ENCODE peak calls at places on chromosomes 12 and 14, in four cellular contexts. P is spleen; R is CD8-positive, alpha-beta memory T cell; W is A549. H is an unnamed sample. For H3K9me3, the result is how much of the 10 kb centered on the place peaks cover.

GRCh38 chr12:43434614-43435013 is 117.4 kb downstream of the ADAMTS20 start:
- DNase-seq in R (no peak), W (no peak), P (no peak), H (no peak)

GRCh38 chr12:101021911-101022388 is 188.1 kb downstream of the SLC5A8 start:
- DNase-seq in W (peak), R (no peak), P (no peak), H (no peak)

GRCh38 chr14:105974902-105975301 is 448.5 kb downstream of the TMEM121 start:
- DNase-seq in W (no peak), P (no peak), R (peak), H (no peak)

GRCh38 chr12:3139760-3140159 is 62.6 kb downstream of the TSPAN9 start:
- DNase-seq in P (no peak), R (no peak), W (no peak), H (no peak)

GRCh38 chr14:71856199-71856919 is 75.9 kb upstream of the RGS6 start:
- DNase-seq in R (no peak), P (no peak), W (no peak), H (no peak)

GRCh38 chr12:62834971-62835547 is 99.9 kb downstream of the PPM1H start:
- DNase-seq in W (no peak), P (no peak), R (no peak), H (no peak)

GRCh38 chr14:69370061-69370460 is 28.0 kb downstream of the ERH start:
- DNase-seq in R (no peak), P (no peak), W (no peak), H (no peak)

GRCh38 chr12:65122661-65123060 is 1.6 kb upstream of the WIF1 start:
- DNase-seq in R (no peak), P (no peak), W (no peak), H (no peak)

GRCh38 chr12:12081836-12082497 is 11.2 kb downstream of the BCL2L14 start:
- DNase-seq in W (peak), R (no peak), P (no peak), H (no peak)

GRCh38 chr12:94203796-94204195 is 55.4 kb downstream of the PLXNC1 start:
- DNase-seq in R (no peak), P (no peak), W (no peak), H (no peak)

GRCh38 chr12:79407671-79408622 is 282.8 kb downstream of the PAWR start:
- DNase-seq in W (peak), R (no peak), P (no peak), H (no peak)

GRCh38 chr12:87120440-87120839 is 864.2 kb upstream of the MGAT4C start:
- DNase-seq in R (no peak), W (no peak), P (no peak), H (no peak)

GRCh38 chr12:27343255-27344000 is 10.8 kb downstream of the BMAL2 start:
- DNase-seq in R (no peak), P (no peak), W (peak), H (no peak)

GRCh38 chr12:91106283-91106682 is 5.0 kb downstream of the LUM start:
- DNase-seq in R (no peak), W (no peak), P (no peak), H (no peak)

GRCh38 chr12:122449317-122449716 is 26.8 kb upstream of the CLIP1 start:
- DNase-seq in R (no peak), W (no peak), P (no peak), H (peak)

GRCh38 chr12:39102474-39103209 is 197.3 kb upstream of the CPNE8 start:
- DNase-seq in R (no peak), P (no peak), W (no peak), H (no peak)

GRCh38 chr14:72740966-72741835 is 152.7 kb downstream of the DPF3 start:
- DNase-seq in P (no peak), R (no peak), W (no peak), H (no peak)

GRCh38 chr14:69719501-69719951 is 47.4 kb upstream of the SRSF5 start:
- DNase-seq in P (no peak), R (no peak), W (no peak), H (peak)

GRCh38 chr12:14366211-14366762 is 805 bp downstream of the ATF7IP start:
- DNase-seq in R (no peak), P (no peak), W (no peak), H (no peak)

GRCh38 chr12:20101046-20101445 is 267.3 kb upstream of the PDE3A start:
- DNase-seq in W (no peak), R (no peak), P (no peak), H (no peak)

GRCh38 chr12:68530965-68531364 is 79.7 kb upstream of the RAP1B start:
- DNase-seq in P (no peak), R (no peak), W (no peak), H (no peak)

GRCh38 chr12:89024580-89024979 is 327.7 kb downstream of the DUSP6 start:
- DNase-seq in P (no peak), W (no peak), R (no peak), H (no peak)

GRCh38 chr12:126347421-126347820 is 1282.2 kb downstream of the AACS start:
- DNase-seq in R (no peak), P (no peak), W (no peak), H (no peak)

GRCh38 chr12:1864456-1864855 is 44.1 kb downstream of the LRTM2 start:
- DNase-seq in W (no peak), P (no peak), R (no peak), H (no peak)

GRCh38 chr12:48198619-48198973 is 4.5 kb downstream of the OR10AD1 start:
- DNase-seq in W (no peak), R (no peak), P (peak), H (peak)

GRCh38 chr14:68627050-68627867 is 165.6 kb downstream of the ZFP36L1 start:
- DNase-seq in R (no peak), P (no peak), W (no peak), H (peak)

GRCh38 chr14:68501621-68502052 is 291.2 kb downstream of the ZFP36L1 start:
- DNase-seq in R (no peak), W (no peak), P (peak), H (no peak)

GRCh38 chr14:99156026-99156425 is 116.0 kb downstream of the BCL11B start:
- DNase-seq in W (no peak), R (no peak), P (no peak), H (no peak)

GRCh38 chr12:65585648-65586420 is 238.4 kb upstream of the HMGA2 start:
- DNase-seq in W (no peak), R (no peak), P (no peak), H (no peak)

GRCh38 chr12:67415473-67415872 is 146.3 kb downstream of the CAND1 start:
- DNase-seq in R (no peak), P (no peak), W (no peak), H (no peak)

GRCh38 chr12:79769189-79769859 is 78.6 kb upstream of the PAWR start:
- DNase-seq in W (no peak), R (no peak), P (no peak), H (no peak)

GRCh38 chr14:46574236-46574970 is 77.2 kb downstream of the RPL10L start:
- DNase-seq in W (no peak), P (no peak), R (no peak), H (no peak)

GRCh38 chr14:75280831-75281690 is 2.4 kb downstream of the FOS start:
- DNase-seq in P (peak), W (no peak), R (peak), H (peak)

GRCh38 chr12:92927436-92928116 is 1.5 kb downstream of the EEA1 start:
- DNase-seq in R (peak), P (no peak), W (peak), H (no peak)

GRCh38 chr12:68980476-68981212 is 47.7 kb upstream of the CPM start:
- DNase-seq in P (no peak), R (no peak), W (no peak), H (no peak)

GRCh38 chr12:48004039-48004940 is at the start of gene COL2A1:
- DNase-seq in W (peak), R (no peak), P (no peak), H (no peak)

GRCh38 chr12:92503029-92503931 is 199.5 kb upstream of the PLEKHG7 start:
- DNase-seq in W (no peak), R (no peak), P (no peak), H (no peak)

GRCh38 chr12:53737951-53738833 is 10.9 kb upstream of the CALCOCO1 start:
- DNase-seq in R (peak), P (peak), W (no peak), H (peak)

DNA sequence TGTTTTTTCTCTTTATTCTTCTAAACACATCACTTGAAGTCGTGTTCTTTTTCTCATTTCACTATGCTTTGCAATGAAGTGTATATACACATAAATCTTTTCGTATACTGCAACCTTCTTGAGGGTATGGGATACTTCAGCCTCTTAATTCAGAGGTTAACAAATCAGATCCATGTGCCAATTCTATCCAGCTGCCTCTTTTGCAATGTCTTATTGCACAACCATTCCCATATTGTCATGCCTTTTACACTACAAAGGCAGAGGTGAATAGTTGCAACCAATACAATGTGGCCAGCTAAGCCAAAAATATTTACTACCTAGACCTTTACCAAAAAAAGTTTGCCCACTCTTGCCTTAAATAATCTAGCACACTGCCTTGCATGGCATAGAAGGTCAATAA is 224.5 kb upstream of the FOXG1 start:
- DNase-seq in P (no peak), R (no peak), W (no peak), H (no peak)
- H3K9me3 ChIP-seq in P (under half), R (under half), W (under half), H (under half)

DNA sequence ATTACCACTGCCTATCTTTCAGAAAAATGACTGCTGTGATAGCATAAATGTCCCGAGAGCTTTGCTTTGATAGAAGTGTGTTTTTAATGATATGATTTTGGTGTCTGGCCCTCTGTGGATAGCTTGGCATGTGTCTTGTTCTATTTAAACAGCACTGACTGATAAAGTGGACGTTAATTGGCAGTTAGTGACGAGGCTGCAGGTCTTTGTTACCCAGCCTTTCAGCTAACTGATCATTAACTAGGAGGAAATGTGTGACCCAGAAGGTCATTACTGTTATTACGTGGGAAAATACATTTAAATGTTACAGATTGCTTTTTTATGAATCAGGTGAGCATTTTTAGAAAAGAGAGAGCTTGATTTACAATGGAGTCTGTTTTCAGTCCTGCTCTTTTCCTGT is 428.2 kb downstream of the DIO2 start:
- DNase-seq in P (no peak), R (no peak), W (no peak), H (no peak)
- H3K9me3 ChIP-seq in P (under half), R (under half), W (under half), H (under half)

GRCh38 chr12:130661059-130661458 is 55.0 kb downstream of the RIMBP2 start:
- DNase-seq in R (no peak), W (no peak), P (no peak), H (no peak)

GRCh38 chr12:130656411-130656810 is 59.7 kb downstream of the RIMBP2 start:
- DNase-seq in R (no peak), P (peak), W (no peak), H (peak)

GRCh38 chr12:130655881-130656280 is 60.2 kb downstream of the RIMBP2 start:
- DNase-seq in P (peak), W (no peak), R (no peak), H (no peak)

GRCh38 chr12:130658106-130658505 is 58.0 kb downstream of the RIMBP2 start:
- DNase-seq in R (no peak), W (no peak), P (peak), H (peak)

GRCh38 chr12:130658561-130658960 is 57.5 kb downstream of the RIMBP2 start:
- DNase-seq in W (no peak), R (no peak), P (peak), H (peak)
- H3K9me3 ChIP-seq in W (under half), R (under half), P (under half), H (under half)

GRCh38 chr14:20177433-20177974 is 13.2 kb upstream of the OR11G2 start:
- DNase-seq in P (no peak), W (no peak), R (no peak), H (no peak)
- H3K9me3 ChIP-seq in P (under half), W (under half), R (under half), H (under half)

DNA sequence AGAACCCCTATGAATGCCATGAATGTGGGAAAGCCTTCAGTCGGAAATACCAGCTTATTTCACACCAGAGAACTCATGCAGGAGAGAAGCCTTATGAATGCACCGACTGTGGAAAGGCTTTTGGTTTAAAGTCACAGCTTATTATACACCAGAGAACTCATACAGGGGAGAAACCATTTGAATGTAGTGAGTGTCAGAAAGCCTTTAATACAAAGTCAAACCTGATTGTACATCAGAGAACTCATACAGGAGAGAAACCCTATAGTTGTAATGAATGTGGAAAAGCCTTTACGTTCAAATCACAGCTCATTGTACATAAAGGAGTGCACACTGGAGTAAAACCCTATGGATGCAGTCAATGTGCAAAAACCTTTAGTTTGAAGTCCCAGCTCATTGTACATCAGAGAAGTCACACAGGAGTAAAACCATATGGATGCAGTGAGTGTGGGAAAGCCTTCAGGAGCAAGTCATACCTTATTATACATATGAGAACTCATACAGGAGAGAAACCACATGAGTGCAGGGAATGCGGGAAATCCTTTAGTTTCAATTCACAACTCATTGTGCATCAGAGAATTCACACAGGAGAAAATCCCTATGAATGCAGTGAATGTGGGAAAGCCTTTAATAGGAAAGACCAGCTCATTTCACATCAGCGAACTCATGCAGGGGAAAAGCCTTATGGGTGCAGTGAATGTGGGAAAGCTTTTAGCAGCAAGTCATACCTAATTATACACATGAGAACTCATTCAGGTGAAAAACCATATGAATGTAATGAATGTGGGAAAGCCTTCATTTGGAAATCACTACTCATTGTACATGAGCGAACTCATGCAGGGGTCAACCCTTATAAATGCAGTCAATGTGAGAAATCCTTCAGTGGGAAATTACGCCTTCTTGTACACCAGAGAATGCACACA is 22.3 kb downstream of the ZNF268 start:
- DNase-seq in P (no peak), W (no peak), R (no peak), H (no peak)
- H3K9me3 ChIP-seq in P (half or more), W (half or more), R (half or more), H (half or more)

GRCh38 chr14:43003845-43004244 is 1397.2 kb downstream of the LRFN5 start:
- DNase-seq in R (no peak), P (no peak), W (no peak), H (no peak)
- H3K9me3 ChIP-seq in R (under half), P (under half), W (under half), H (under half)